ENCODE peak calls at places on chromosomes 13 and 19, in eight cellular contexts. L, Z, I, P, Q, W, G and B are unnamed samples.

GRCh38 chr13:21529102-21529893 is 70.2 kb upstream of the ZDHHC20 start:
- DNase-seq in W (no peak), Z (no peak), I (no peak), L (no peak), Q (no peak), G (no peak), P (no peak), B (no peak)

GRCh38 chr13:82803341-82803740 is 1078.9 kb downstream of the SLITRK1 start:
- DNase-seq in P (no peak), W (no peak), I (no peak), Q (no peak), Z (no peak), L (no peak), G (no peak), B (no peak)

GRCh38 chr13:99614465-99614885 is 113.2 kb downstream of the TM9SF2 start:
- DNase-seq in I (no peak), L (no peak), G (no peak), P (no peak), Z (peak; percentile 75), W (peak; percentile 39), Q (no peak), B (peak; percentile 83)

GRCh38 chr13:47420568-47420967 is 523.7 kb upstream of the HTR2A start:
- DNase-seq in I (no peak), P (no peak), W (no peak), Q (no peak), Z (peak; percentile 62), L (no peak), G (no peak), B (no peak)

GRCh38 chr19:29667390-29667783 is 2.1 kb downstream of the PLEKHF1 start:
- DNase-seq in G (no peak), Z (no peak), L (no peak), I (no peak), W (no peak), P (no peak), Q (no peak), B (no peak)

GRCh38 chr19:3153286-3154230 is 17.7 kb downstream of the GNA15 start:
- DNase-seq in Q (no peak), Z (no peak), G (no peak), L (no peak), P (no peak), I (no peak), W (no peak), B (no peak)

GRCh38 chr13:53126803-53127202 is 98.2 kb downstream of the OLFM4 start:
- DNase-seq in Z (no peak), W (no peak), Q (peak; percentile 60), L (no peak), G (no peak), I (no peak), P (no peak), B (peak; percentile 21)

GRCh38 chr19:49952475-49952829 is 8.5 kb downstream of the SIGLEC11 start:
- DNase-seq in Z (no peak), Q (no peak), L (no peak), I (no peak), P (no peak), W (no peak), G (no peak), B (no peak)

GRCh38 chr13:85737952-85738351 is 61.3 kb downstream of the SLITRK6 start:
- DNase-seq in I (no peak), P (no peak), Q (no peak), L (no peak), Z (no peak), G (no peak), W (no peak), B (no peak)

GRCh38 chr19:42253245-42254082 is 1.5 kb downstream of the ERF start:
- DNase-seq in Q (peak; percentile 80), L (peak; percentile 66), I (peak; percentile 91), P (peak; percentile 68), G (no peak), W (peak; percentile 62), Z (peak; percentile 91), B (peak; percentile 72)

GRCh38 chr19:30556230-30556711 is 184.1 kb downstream of the ZNF536 start:
- DNase-seq in Z (peak; percentile 83), Q (no peak), L (no peak), G (no peak), W (no peak), I (peak; percentile 12), P (no peak), B (no peak)

GRCh38 chr19:7336321-7336973 is 12.3 kb upstream of the ARHGEF18 start:
- DNase-seq in P (no peak), L (no peak), Q (no peak), G (no peak), W (no peak), Z (no peak), I (no peak), B (no peak)

GRCh38 chr19:7331446-7331845 is 17.3 kb upstream of the ARHGEF18 start:
- DNase-seq in I (no peak), L (no peak), Z (no peak), P (no peak), G (no peak), Q (no peak), W (no peak), B (no peak)

GRCh38 chr19:7337380-7338194 is 11.2 kb upstream of the ARHGEF18 start:
- DNase-seq in L (no peak), G (no peak), P (no peak), W (no peak), I (no peak), Z (no peak), Q (no peak), B (no peak)

GRCh38 chr19:7328647-7329046 is 20.1 kb upstream of the ARHGEF18 start:
- DNase-seq in L (no peak), I (no peak), W (no peak), Z (no peak), P (no peak), G (no peak), Q (no peak), B (no peak)

DNA sequence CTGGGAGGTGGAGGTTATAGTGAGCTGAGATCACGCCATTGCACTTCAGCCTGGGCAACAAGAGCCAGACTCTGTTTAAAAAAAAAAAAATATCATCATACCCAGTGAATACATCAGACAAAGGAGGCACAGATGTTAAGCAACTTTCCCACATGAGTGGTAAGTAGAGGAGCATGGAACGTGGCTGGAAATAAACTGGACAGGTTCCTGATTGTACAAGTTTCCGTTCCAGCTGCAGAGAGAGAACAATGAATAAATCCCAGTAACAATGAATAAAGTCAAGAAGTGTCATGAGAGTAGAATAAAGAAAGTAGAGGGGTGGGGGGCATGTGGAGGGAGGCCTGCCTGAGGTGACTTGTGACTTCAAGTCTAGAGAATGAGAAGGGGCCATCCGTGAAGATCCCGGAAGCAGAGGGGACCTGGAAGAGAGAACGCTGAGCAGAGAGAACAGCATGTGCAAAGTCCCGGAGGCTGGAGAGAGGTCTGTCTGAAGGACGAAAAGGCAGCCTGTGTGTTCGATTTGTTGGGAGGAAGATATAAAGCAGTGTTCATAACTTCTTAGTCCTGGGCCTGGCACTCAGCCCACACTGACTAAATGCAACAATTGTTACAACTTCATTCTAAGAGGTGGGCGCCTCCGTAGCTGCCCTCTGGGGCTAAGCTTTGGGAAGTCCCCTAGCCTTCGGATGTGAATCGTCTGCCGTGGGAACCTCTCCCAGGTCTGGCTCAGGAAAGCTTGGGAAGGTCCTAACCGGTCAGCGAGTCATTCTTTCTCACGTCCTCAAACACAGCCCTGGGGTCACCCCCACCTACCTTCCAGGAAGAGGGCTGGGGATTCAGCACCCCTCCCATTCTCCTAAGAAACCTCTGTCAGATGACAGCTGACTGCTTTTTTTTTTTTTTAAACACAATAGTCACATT is 15.3 kb upstream of the ARHGEF18 start:
- DNase-seq in I (no peak), Z (no peak), L (peak; percentile 64), W (no peak), G (no peak), Q (no peak), P (no peak), B (peak; percentile 28)
- H3K27ac ChIP-seq in I (no peak overlapping the region), Z (no peak overlapping the region), L (no peak overlapping the region), W (no peak overlapping the region), G (no peak overlapping the region), Q (no peak overlapping the region), P (no peak overlapping the region), B (peak overlapping the region; percentile 1)

GRCh38 chr19:18610245-18610555 is 2.5 kb upstream of the TMEM59L start:
- DNase-seq in W (no peak), P (no peak), Q (no peak), I (peak; percentile 40), L (no peak), Z (peak; percentile 71), G (no peak), B (no peak)
- H3K4me3 ChIP-seq in W (no peak overlapping the region), P (no peak overlapping the region), Q (no peak overlapping the region), I (peak overlapping the region; percentile 57), L (no peak overlapping the region), Z (no peak overlapping the region), G (no peak overlapping the region), B (no peak overlapping the region)

DNA sequence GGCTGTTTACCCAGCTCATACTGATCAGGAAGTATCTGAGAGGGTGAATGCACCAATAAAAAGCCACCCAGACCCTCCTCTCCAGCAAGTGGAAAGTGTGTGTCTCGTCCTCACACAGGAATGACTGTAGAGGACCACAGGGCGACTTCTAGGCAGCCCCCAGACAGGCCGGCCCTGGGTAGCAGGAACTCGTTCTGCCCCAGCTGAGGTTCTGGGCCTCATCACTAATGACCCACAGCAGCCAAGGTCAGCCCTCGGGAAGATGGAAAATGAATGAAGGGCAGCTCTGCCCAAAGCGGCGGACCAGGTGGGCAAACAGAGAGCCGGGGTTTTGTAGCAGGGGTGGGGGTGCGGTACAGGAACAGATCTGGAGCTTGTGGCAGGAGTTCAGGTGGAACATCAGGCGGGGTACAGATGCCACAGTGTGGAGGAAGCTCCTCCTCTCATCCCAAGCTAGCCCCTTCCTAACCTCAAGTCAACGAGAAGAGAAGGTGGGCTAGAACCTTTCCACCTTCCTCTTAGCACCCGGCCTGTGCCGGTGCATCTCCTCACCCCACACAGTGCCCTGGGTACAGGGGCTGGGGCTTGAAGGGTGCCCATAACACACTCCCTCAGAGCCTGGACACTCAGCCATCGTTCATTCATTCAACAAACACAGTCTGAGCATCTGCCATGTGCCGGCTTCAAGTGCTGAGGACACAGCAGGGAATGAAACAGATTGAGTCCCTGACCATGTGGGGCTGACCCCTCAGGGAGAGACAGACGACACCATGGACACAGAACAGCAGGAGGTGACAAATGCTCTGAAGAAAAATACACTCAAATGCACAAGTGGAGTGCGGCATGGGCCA is 36.2 kb downstream of the RFX2 start:
- DNase-seq in I (no peak), G (no peak), L (no peak), Q (no peak), P (no peak), Z (no peak), W (no peak), B (no peak)
- H3K27ac ChIP-seq in I (no peak overlapping the region), G (no peak overlapping the region), L (no peak overlapping the region), Q (no peak overlapping the region), P (no peak overlapping the region), Z (no peak overlapping the region), W (peak overlapping the region; percentile 74), B (no peak overlapping the region)

GRCh38 chr13:26465514-26465913 is 92.0 kb upstream of the WASF3 start:
- DNase-seq in G (no peak), P (no peak), W (no peak), L (peak; percentile 53), Z (no peak), Q (peak; percentile 73), I (no peak), B (no peak)

GRCh38 chr13:26465954-26466353 is 91.5 kb upstream of the WASF3 start:
- DNase-seq in Z (no peak), L (no peak), I (no peak), P (no peak), Q (no peak), G (no peak), W (no peak), B (no peak)

GRCh38 chr13:26471807-26472206 is 85.7 kb upstream of the WASF3 start:
- DNase-seq in L (no peak), G (no peak), Q (no peak), Z (peak; percentile 47), I (no peak), P (no peak), W (no peak), B (no peak)

GRCh38 chr13:26468203-26468602 is 89.3 kb upstream of the WASF3 start:
- DNase-seq in G (no peak), I (peak; percentile 33), Z (peak; percentile 27), P (no peak), W (no peak), L (no peak), Q (no peak), B (no peak)

GRCh38 chr13:26469602-26470001 is 87.9 kb upstream of the WASF3 start:
- DNase-seq in G (no peak), Q (no peak), P (no peak), W (no peak), Z (no peak), L (no peak), I (no peak), B (no peak)
- H3K4me3 ChIP-seq in G (no peak overlapping the region), Q (no peak overlapping the region), P (no peak overlapping the region), W (no peak overlapping the region), Z (no peak overlapping the region), L (no peak overlapping the region), I (no peak overlapping the region), B (no peak overlapping the region)